ENCODE peak calls at places on chromosomes 4 and X, in seven cellular contexts. R, Z, Y, I, C, A and Q are unnamed samples.

GRCh38 chr4:54586343-54586953 is 71.3 kb upstream of the KIT start:
- DNase-seq in R (peak; percentile 16), Z (no peak), Y (no peak), I (no peak), C (no peak), A (peak; percentile 84), Q (no peak)

GRCh38 chr4:41882622-41883347 is 52.4 kb upstream of the TMEM33 start:
- DNase-seq in R (no peak), Z (no peak), Y (no peak), I (peak; percentile 74), C (no peak), A (peak; percentile 59), Q (peak; percentile 24)

GRCh38 chrX:13937370-13938052 is 92.2 kb downstream of the GEMIN8 start:
- DNase-seq in R (peak; percentile 74), Z (no peak), Y (no peak), I (no peak), C (no peak), A (peak; percentile 12), Q (no peak)

GRCh38 chr4:182207806-182208483 is 35.3 kb upstream of the TENM3 start:
- DNase-seq in R (peak; percentile 95), Z (no peak), Y (no peak), I (no peak), C (no peak), A (peak; percentile 53), Q (no peak)

GRCh38 chr4:108337923-108338322 is 169.2 kb upstream of the LEF1 start:
- DNase-seq in R (peak; percentile 76), Z (no peak), Y (no peak), I (no peak), C (no peak), A (peak; percentile 46), Q (no peak)

GRCh38 chr4:61462451-61463326 is 262.6 kb downstream of the ADGRL3 start:
- DNase-seq in R (peak; percentile 84), Z (no peak), Y (no peak), I (no peak), C (no peak), A (no peak), Q (no peak)

GRCh38 chr4:41409095-41409494 is 128.9 kb upstream of the LIMCH1 start:
- DNase-seq in R (no peak), Z (no peak), Y (no peak), I (no peak), C (no peak), A (peak; percentile 47), Q (no peak)

GRCh38 chr4:148118628-148119027 is 323.6 kb downstream of the NR3C2 start:
- DNase-seq in R (no peak), Z (no peak), Y (no peak), I (no peak), C (no peak), A (no peak), Q (no peak)

GRCh38 chr4:101192244-101192643 is 155.1 kb downstream of the PPP3CA start:
- DNase-seq in R (no peak), Z (no peak), Y (no peak), I (no peak), C (no peak), A (no peak), Q (no peak)

GRCh38 chr4:28010543-28011235 is 1150.0 kb downstream of the STIM2 start:
- DNase-seq in R (no peak), Z (no peak), Y (no peak), I (no peak), C (no peak), A (peak; percentile 7), Q (no peak)

GRCh38 chr4:38382492-38382891 is 281.5 kb upstream of the KLF3 start:
- DNase-seq in R (no peak), Z (no peak), Y (no peak), I (no peak), C (no peak), A (no peak), Q (no peak)

GRCh38 chr4:66376396-66376795 is 706.1 kb upstream of the EPHA5 start:
- DNase-seq in R (no peak), Z (no peak), Y (no peak), I (no peak), C (no peak), A (no peak), Q (no peak)

GRCh38 chrX:131801066-131801465 is 222.0 kb upstream of the STK26 start:
- DNase-seq in R (no peak), Z (no peak), Y (no peak), I (no peak), C (no peak), A (no peak), Q (no peak)

GRCh38 chr4:9977518-9978031 is 43.7 kb downstream of the SLC2A9 start:
- DNase-seq in R (no peak), Z (no peak), Y (no peak), I (no peak), C (no peak), A (no peak), Q (no peak)

GRCh38 chr4:86050516-86050915 is 309.3 kb downstream of the MAPK10 start:
- DNase-seq in R (no peak), Z (no peak), Y (no peak), I (no peak), C (no peak), A (peak; percentile 53), Q (no peak)

GRCh38 chr4:174402470-174403176 is 118.9 kb downstream of the CEP44 start:
- DNase-seq in R (no peak), Z (no peak), Y (no peak), I (no peak), C (no peak), A (peak; percentile 25), Q (no peak)

GRCh38 chr4:174396599-174396998 is 112.9 kb downstream of the CEP44 start:
- DNase-seq in R (no peak), Z (no peak), Y (no peak), I (no peak), C (no peak), A (no peak), Q (no peak)

GRCh38 chr4:174401471-174402130 is 117.9 kb downstream of the CEP44 start:
- DNase-seq in R (peak; percentile 44), Z (no peak), Y (no peak), I (no peak), C (no peak), A (no peak), Q (no peak)

GRCh38 chr4:174394915-174395314 is 111.2 kb downstream of the CEP44 start:
- DNase-seq in R (peak; percentile 72), Z (no peak), Y (no peak), I (no peak), C (no peak), A (peak; percentile 73), Q (no peak)

DNA sequence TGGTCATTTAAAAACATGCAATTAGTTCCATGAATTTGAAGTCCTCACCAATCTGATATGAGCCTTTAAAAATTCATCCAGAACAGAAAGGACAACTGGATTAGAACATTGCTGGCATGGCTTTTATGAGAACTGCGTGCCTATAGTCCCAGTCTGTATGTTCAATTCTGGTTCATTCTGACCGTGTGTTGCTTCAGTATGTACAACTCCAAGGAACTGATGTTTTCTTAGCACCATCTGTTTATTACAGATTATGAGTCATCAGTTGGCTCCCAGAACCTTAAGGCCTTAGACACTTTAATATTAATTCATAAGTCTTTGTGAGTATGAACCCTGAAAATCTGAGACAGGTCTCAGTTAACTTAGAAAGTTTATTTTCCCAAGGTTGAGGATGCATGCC is 115.0 kb downstream of the CEP44 start:
- DNase-seq in R (peak; percentile 70), Z (no peak), Y (no peak), I (no peak), C (no peak), A (peak; percentile 80), Q (no peak)
- H3K4me1 ChIP-seq in R (no peaks in the 10 kb centered on the region), Z (no peaks in the 10 kb centered on the region), Y (no peaks in the 10 kb centered on the region), I (peaks cover 1% of the 10 kb centered on the region), C (no peaks in the 10 kb centered on the region), A (peaks cover 14% of the 10 kb centered on the region), Q (no peaks in the 10 kb centered on the region)

GRCh38 chr4:109969087-109969486 is 56.4 kb downstream of the EGF start:
- DNase-seq in R (no peak), Z (no peak), Y (no peak), I (no peak), C (no peak), A (no peak), Q (no peak)

GRCh38 chr4:109976189-109976588 is 63.5 kb downstream of the EGF start:
- DNase-seq in R (no peak), Z (no peak), Y (no peak), I (no peak), C (no peak), A (no peak), Q (no peak)

GRCh38 chr4:109973529-109973905 is 60.8 kb downstream of the EGF start:
- DNase-seq in R (no peak), Z (no peak), Y (no peak), I (no peak), C (no peak), A (no peak), Q (no peak)

GRCh38 chr4:109969909-109970308 is 57.2 kb downstream of the EGF start:
- DNase-seq in R (no peak), Z (no peak), Y (no peak), I (no peak), C (no peak), A (no peak), Q (no peak)

DNA sequence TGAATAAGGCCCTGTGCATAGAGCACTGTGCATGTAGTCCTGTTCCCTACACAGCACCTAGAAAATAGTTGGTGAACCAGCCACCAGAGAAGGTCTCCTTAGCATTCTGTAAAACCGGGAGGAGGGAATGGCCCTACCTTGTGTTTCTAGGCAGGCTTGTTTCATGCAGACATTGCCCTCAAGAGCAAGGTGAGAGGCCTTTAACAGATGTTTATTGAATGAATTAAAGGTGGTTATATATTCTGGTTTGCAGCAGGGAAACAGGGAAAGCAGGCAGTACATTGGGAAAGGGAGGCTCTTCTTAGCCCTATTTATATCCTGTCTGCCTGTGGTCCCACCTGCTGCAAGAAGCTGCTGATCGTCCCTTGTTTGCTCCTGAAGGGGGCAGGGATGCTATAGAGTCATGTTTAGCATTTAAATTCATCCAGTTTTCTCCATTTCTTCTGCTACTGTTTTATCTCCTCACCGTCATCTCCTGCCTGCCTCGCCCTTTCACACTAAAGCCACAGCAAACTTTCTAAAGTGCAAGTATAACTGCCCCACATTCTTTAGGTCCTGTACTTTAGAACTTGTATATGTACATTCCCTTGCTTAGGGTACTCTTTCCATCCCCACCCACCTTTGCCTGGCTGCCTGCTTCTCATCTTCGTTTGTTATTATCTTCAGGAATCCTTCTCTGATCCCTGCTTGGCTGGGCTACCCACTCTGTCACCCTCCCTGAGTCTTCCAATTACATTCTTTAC is 60.3 kb downstream of the EGF start:
- DNase-seq in R (no peak), Z (no peak), Y (no peak), I (no peak), C (no peak), A (no peak), Q (no peak)
- H3K27ac ChIP-seq in R (no peak overlapping the region), Z (no peak overlapping the region), Y (no peak overlapping the region), I (no peak overlapping the region), C (no peak overlapping the region), A (no peak overlapping the region), Q (no peak overlapping the region)

GRCh38 chr4:8121236-8122015 is 37.2 kb downstream of the ABLIM2 start:
- DNase-seq in R (no peak), Z (no peak), Y (no peak), I (no peak), C (no peak), A (no peak), Q (no peak)
- H3K4me1 ChIP-seq in R (no peaks in the 10 kb centered on the region), Z (no peaks in the 10 kb centered on the region), Y (peaks cover 20% of the 10 kb centered on the region), I (peaks cover 7% of the 10 kb centered on the region), C (peaks cover 37% of the 10 kb centered on the region), A (no peaks in the 10 kb centered on the region), Q (peaks cover 23% of the 10 kb centered on the region)

DNA sequence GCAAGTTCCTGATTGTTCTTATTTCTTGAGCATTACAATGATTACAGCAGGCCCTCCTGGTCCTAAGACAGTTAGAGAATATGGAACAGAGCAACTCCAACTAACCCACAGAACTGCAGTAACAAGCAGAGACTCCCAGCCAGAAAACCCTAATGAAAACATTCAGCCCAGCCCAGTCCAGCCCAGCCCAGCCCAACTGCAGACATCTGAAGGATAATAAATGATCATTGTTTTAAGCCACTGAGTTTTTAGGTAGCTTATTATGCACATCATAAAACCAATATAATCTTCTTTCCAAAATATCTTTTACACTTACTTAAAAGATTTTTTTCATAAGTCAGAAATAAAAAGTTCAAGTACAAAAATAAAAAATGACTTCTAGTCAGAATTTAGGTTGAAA is 51.3 kb downstream of the SPOCK3 start:
- DNase-seq in R (no peak), Z (no peak), Y (no peak), I (no peak), C (no peak), A (no peak), Q (no peak)
- H3K27ac ChIP-seq in R (no peak overlapping the region), Z (no peak overlapping the region), Y (no peak overlapping the region), I (no peak overlapping the region), C (no peak overlapping the region), A (no peak overlapping the region), Q (no peak overlapping the region)